ENCODE peak calls at places on chromosome 12, in nine cellular contexts. S, P, Z, Y, B, U, R, Q and N are unnamed samples.

GRCh38 chr12:100951756-100952155 is 157.2 kb downstream of the ANO4 start:
- DNase-seq in S (no peak), P (no peak), Z (no peak), Y (no peak), B (no peak), U (no peak), R (no peak), Q (no peak), N (no peak)

GRCh38 chr12:87756111-87756510 is 273.1 kb downstream of the C12orf50 start:
- DNase-seq in S (peak; percentile 99), P (no peak), Z (no peak), Y (no peak), B (no peak), U (no peak), R (no peak), Q (no peak), N (no peak)

GRCh38 chr12:50055831-50056628 is 1.4 kb upstream of the ASIC1 start:
- DNase-seq in S (peak; percentile 46), P (peak; percentile 36), Z (no peak), Y (peak; percentile 59), B (no peak), U (peak; percentile 54), R (no peak), Q (no peak), N (peak; percentile 40)

GRCh38 chr12:77047341-77048202 is 17.8 kb downstream of the E2F7 start:
- DNase-seq in S (no peak), P (no peak), Z (no peak), Y (no peak), B (no peak), U (no peak), R (no peak), Q (no peak), N (no peak)

GRCh38 chr12:18262514-18262913 is 1.2 kb downstream of the PIK3C2G start:
- DNase-seq in S (peak; percentile 15), P (no peak), Z (no peak), Y (no peak), B (no peak), U (no peak), R (no peak), Q (no peak), N (no peak)

GRCh38 chr12:22635812-22636211 is 10.8 kb downstream of the ETNK1 start:
- DNase-seq in S (no peak), P (no peak), Z (no peak), Y (no peak), B (no peak), U (no peak), R (no peak), Q (no peak), N (no peak)

GRCh38 chr12:13444076-13444475 is 247.6 kb downstream of the EMP1 start:
- DNase-seq in S (no peak), P (no peak), Z (no peak), Y (no peak), B (no peak), U (no peak), R (no peak), Q (no peak), N (no peak)

GRCh38 chr12:54759751-54760150 is 94.6 kb upstream of the MUCL1 start:
- DNase-seq in S (peak; percentile 6), P (no peak), Z (no peak), Y (no peak), B (no peak), U (no peak), R (no peak), Q (no peak), N (no peak)

GRCh38 chr12:12384601-12385321 is 27.9 kb downstream of the BORCS5 start:
- DNase-seq in S (no peak), P (no peak), Z (no peak), Y (no peak), B (no peak), U (no peak), R (no peak), Q (no peak), N (peak; percentile 53)

GRCh38 chr12:115730975-115731541 is 546.4 kb downstream of the MED13L start:
- DNase-seq in S (no peak), P (no peak), Z (no peak), Y (no peak), B (no peak), U (no peak), R (no peak), Q (no peak), N (no peak)

GRCh38 chr12:66799548-66799947 is 120.7 kb upstream of the GRIP1 start:
- DNase-seq in S (no peak), P (no peak), Z (no peak), Y (no peak), B (no peak), U (no peak), R (no peak), Q (no peak), N (no peak)

GRCh38 chr12:23810327-23810902 is 139.1 kb downstream of the SOX5 start:
- DNase-seq in S (no peak), P (no peak), Z (no peak), Y (no peak), B (no peak), U (no peak), R (no peak), Q (no peak), N (no peak)

GRCh38 chr12:24931666-24932405 is 17.1 kb downstream of the BCAT1 start:
- DNase-seq in S (peak; percentile 43), P (no peak), Z (no peak), Y (peak; percentile 53), B (no peak), U (no peak), R (no peak), Q (no peak), N (peak; percentile 27)

GRCh38 chr12:116026768-116027550 is 250.5 kb downstream of the MED13L start:
- DNase-seq in S (no peak), P (no peak), Z (peak; percentile 50), Y (peak; percentile 41), B (no peak), U (no peak), R (no peak), Q (no peak), N (no peak)

GRCh38 chr12:55664826-55665225 is 28.1 kb downstream of the OR10P1 start:
- DNase-seq in S (no peak), P (no peak), Z (no peak), Y (no peak), B (no peak), U (no peak), R (no peak), Q (no peak), N (no peak)

GRCh38 chr12:94855853-94856252 is 147.6 kb downstream of the NDUFA12 start:
- DNase-seq in S (no peak), P (no peak), Z (no peak), Y (no peak), B (no peak), U (no peak), R (no peak), Q (no peak), N (no peak)

GRCh38 chr12:124681779-124682391 is 114.5 kb upstream of the NCOR2 start:
- DNase-seq in S (peak; percentile 95), P (peak; percentile 79), Z (peak; percentile 32), Y (peak; percentile 79), B (peak; percentile 84), U (no peak), R (no peak), Q (peak; percentile 79), N (no peak)

GRCh38 chr12:81114241-81114640 is 36.4 kb downstream of the ACSS3 start:
- DNase-seq in S (no peak), P (no peak), Z (no peak), Y (no peak), B (no peak), U (no peak), R (no peak), Q (no peak), N (no peak)
- H3K36me3 ChIP-seq in S (no peaks in the 10 kb centered on the region), P (no peaks in the 10 kb centered on the region), Z (no peaks in the 10 kb centered on the region), Y (no peaks in the 10 kb centered on the region), B (no peaks in the 10 kb centered on the region), U (no peaks in the 10 kb centered on the region), R (no peaks in the 10 kb centered on the region), Q (peaks cover 39% of the 10 kb centered on the region), N (no peaks in the 10 kb centered on the region)

GRCh38 chr12:93390565-93391297 is 13.0 kb downstream of the NUDT4 start:
- DNase-seq in S (no peak), P (no peak), Z (no peak), Y (no peak), B (no peak), U (no peak), R (no peak), Q (no peak), N (no peak)

GRCh38 chr12:93390025-93390424 is 12.3 kb downstream of the NUDT4 start:
- DNase-seq in S (no peak), P (no peak), Z (no peak), Y (peak; percentile 11), B (no peak), U (no peak), R (no peak), Q (no peak), N (no peak)

DNA sequence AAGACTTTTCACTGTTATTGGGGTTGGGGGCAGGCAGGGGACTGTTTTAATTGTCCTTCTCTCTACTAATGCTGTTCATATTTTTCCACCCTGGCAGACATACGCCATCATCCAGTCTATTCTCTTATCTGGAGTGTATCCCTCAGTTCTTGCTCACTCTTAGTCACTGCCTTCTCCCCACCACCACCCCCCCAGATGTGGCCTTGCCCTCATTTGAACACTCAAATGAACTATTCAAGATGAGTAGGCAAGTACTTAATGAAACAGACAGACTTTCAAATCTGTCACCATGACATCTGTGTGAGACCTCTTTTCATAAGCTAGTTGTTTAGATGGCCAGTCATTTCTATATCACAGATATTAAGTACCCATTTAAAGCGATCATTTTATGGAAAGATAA is 10.1 kb downstream of the NUDT4 start:
- DNase-seq in S (peak; percentile 81), P (no peak), Z (no peak), Y (peak; percentile 51), B (no peak), U (no peak), R (no peak), Q (no peak), N (no peak)
- H3K4me1 ChIP-seq in S (peaks cover 6% of the 10 kb centered on the region), P (no peaks in the 10 kb centered on the region), Z (peaks cover 21% of the 10 kb centered on the region), Y (peaks cover 17% of the 10 kb centered on the region), B (peaks cover 71% of the 10 kb centered on the region), U (peaks cover 26% of the 10 kb centered on the region), R (no peaks in the 10 kb centered on the region), Q (peaks cover 40% of the 10 kb centered on the region), N (peaks cover 16% of the 10 kb centered on the region)

GRCh38 chr12:117027251-117028086 is 71.7 kb downstream of the TESC start:
- DNase-seq in S (no peak), P (no peak), Z (no peak), Y (no peak), B (no peak), U (no peak), R (peak; percentile 68), Q (no peak), N (no peak)
- TF ChIP-seq POLR2A in S (no peak), P (no peak), Z (no peak), Y (no peak), B (no peak), U (no peak), R (no peak), Q (no peak), N (no peak)

DNA sequence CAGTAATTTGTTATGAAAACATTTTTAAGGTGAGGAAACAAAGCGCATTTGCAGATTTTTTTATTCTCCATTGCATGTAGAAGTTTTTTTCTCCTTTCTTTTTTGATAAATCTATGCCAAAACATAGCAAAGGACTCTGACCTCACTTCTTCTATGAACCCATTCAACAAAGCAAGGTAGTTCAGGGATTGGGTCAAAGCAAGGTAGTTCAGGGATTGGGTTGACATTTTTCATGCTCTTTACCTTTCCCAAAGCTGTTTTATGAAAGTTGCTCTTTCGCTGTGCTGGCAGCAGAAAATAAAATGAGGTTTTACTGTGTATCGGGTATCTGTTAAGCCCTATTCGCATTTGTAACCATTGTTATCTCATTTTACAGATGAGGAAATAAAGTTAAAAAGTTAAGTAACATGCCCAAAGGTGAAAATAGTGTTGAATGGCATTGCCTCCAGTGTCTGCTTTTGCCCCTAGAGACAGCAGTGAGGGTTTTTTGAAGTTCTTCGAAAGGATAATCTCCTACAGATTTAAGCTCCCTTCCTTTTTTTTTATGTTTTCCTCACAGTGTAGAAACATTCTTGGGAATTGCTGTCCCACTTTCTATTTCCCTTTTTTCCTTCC is 10.6 kb downstream of the STRAP start:
- DNase-seq in S (no peak), P (no peak), Z (no peak), Y (no peak), B (no peak), U (no peak), R (no peak), Q (no peak), N (no peak)
- H3K36me3 ChIP-seq in S (peaks cover 25% of the 10 kb centered on the region), P (no peaks in the 10 kb centered on the region), Z (no peaks in the 10 kb centered on the region), Y (peaks cover 17% of the 10 kb centered on the region), B (peaks cover 15% of the 10 kb centered on the region), U (no peaks in the 10 kb centered on the region), R (peaks cover 46% of the 10 kb centered on the region), Q (peaks cover 46% of the 10 kb centered on the region), N (peaks cover 47% of the 10 kb centered on the region)